ENCODE peak calls at places on chromosomes 4 and X, in seven cellular contexts. One of them, this sample, is unnamed.

GRCh38 chrX:114774691-114775090 is 190.8 kb downstream of the HTR2C start:
- DNase-seq in PC-3: peak; percentile 6
- DNase-seq in cardiac muscle cell: peak; percentile 16
- DNase-seq in IMR-90: no peak
- DNase-seq in fibroblast of lung: no peak
- DNase-seq in left ventricle myocardium inferior: no peak
- DNase-seq in prostate gland: no peak
- DNase-seq in this sample: no peak

GRCh38 chr4:140266958-140267568 is 106.4 kb upstream of the SCOC start:
- DNase-seq in PC-3: peak; percentile 91
- DNase-seq in left ventricle myocardium inferior: no peak
- DNase-seq in prostate gland: no peak
- DNase-seq in cardiac muscle cell: no peak
- DNase-seq in IMR-90: peak; percentile 92
- DNase-seq in fibroblast of lung: peak; percentile 88
- DNase-seq in this sample: no peak

GRCh38 chr4:70688795-70689231 is 481 bp downstream of the UTP3 start:
- DNase-seq in cardiac muscle cell: no peak
- DNase-seq in fibroblast of lung: no peak
- DNase-seq in left ventricle myocardium inferior: no peak
- DNase-seq in IMR-90: no peak
- DNase-seq in PC-3: no peak
- DNase-seq in prostate gland: no peak
- DNase-seq in this sample: no peak

GRCh38 chrX:110146521-110146920 is 143.6 kb downstream of the TMEM164 start:
- DNase-seq in left ventricle myocardium inferior: no peak
- DNase-seq in PC-3: peak; percentile 72
- DNase-seq in IMR-90: peak; percentile 48
- DNase-seq in prostate gland: peak; percentile 8
- DNase-seq in fibroblast of lung: peak; percentile 77
- DNase-seq in cardiac muscle cell: peak; percentile 70
- DNase-seq in this sample: no peak

GRCh38 chr4:86837651-86838050 is 11.5 kb downstream of the SLC10A6 start:
- DNase-seq in IMR-90: no peak
- DNase-seq in prostate gland: no peak
- DNase-seq in PC-3: no peak
- DNase-seq in cardiac muscle cell: no peak
- DNase-seq in left ventricle myocardium inferior: no peak
- DNase-seq in fibroblast of lung: peak; percentile 54
- DNase-seq in this sample: no peak

GRCh38 chr4:169032194-169032593 is 22.1 kb upstream of the CBR4 start:
- DNase-seq in cardiac muscle cell: no peak
- DNase-seq in prostate gland: no peak
- DNase-seq in left ventricle myocardium inferior: no peak
- DNase-seq in IMR-90: no peak
- DNase-seq in fibroblast of lung: no peak
- DNase-seq in PC-3: no peak
- DNase-seq in this sample: no peak

GRCh38 chr4:151835467-151835866 is 74.7 kb upstream of the GATB start:
- DNase-seq in prostate gland: no peak
- DNase-seq in cardiac muscle cell: no peak
- DNase-seq in fibroblast of lung: no peak
- DNase-seq in PC-3: no peak
- DNase-seq in IMR-90: no peak
- DNase-seq in left ventricle myocardium inferior: no peak
- DNase-seq in this sample: no peak

GRCh38 chr4:168070903-168071302 is 21.4 kb upstream of the ANXA10 start:
- DNase-seq in cardiac muscle cell: peak; percentile 2
- DNase-seq in fibroblast of lung: peak; percentile 12
- DNase-seq in left ventricle myocardium inferior: no peak
- DNase-seq in prostate gland: no peak
- DNase-seq in IMR-90: no peak
- DNase-seq in PC-3: no peak
- DNase-seq in this sample: no peak

GRCh38 chrX:69178592-69178991 is 13.3 kb upstream of the PJA1 start:
- DNase-seq in fibroblast of lung: no peak
- DNase-seq in left ventricle myocardium inferior: no peak
- DNase-seq in IMR-90: no peak
- DNase-seq in prostate gland: no peak
- DNase-seq in PC-3: no peak
- DNase-seq in cardiac muscle cell: no peak
- DNase-seq in this sample: no peak

GRCh38 chrX:2572740-2573139 is 72.0 kb upstream of the DHRSX start:
- DNase-seq in fibroblast of lung: no peak
- DNase-seq in cardiac muscle cell: no peak
- DNase-seq in left ventricle myocardium inferior: no peak
- DNase-seq in IMR-90: no peak
- DNase-seq in PC-3: peak; percentile 44
- DNase-seq in prostate gland: no peak
- DNase-seq in this sample: no peak

GRCh38 chr4:1895971-1896657 is 24.9 kb downstream of the NSD2 start:
- DNase-seq in left ventricle myocardium inferior: no peak
- DNase-seq in prostate gland: no peak
- DNase-seq in fibroblast of lung: no peak
- DNase-seq in PC-3: no peak
- DNase-seq in IMR-90: no peak
- DNase-seq in cardiac muscle cell: no peak
- DNase-seq in this sample: no peak

GRCh38 chr4:19857405-19857804 is 394.3 kb upstream of the SLIT2 start:
- DNase-seq in prostate gland: no peak
- DNase-seq in left ventricle myocardium inferior: no peak
- DNase-seq in PC-3: no peak
- DNase-seq in cardiac muscle cell: peak; percentile 64
- DNase-seq in fibroblast of lung: peak; percentile 32
- DNase-seq in IMR-90: peak; percentile 58
- DNase-seq in this sample: no peak

GRCh38 chrX:153343674-153344073 is 9.7 kb downstream of the ZNF275 start:
- DNase-seq in left ventricle myocardium inferior: no peak
- DNase-seq in cardiac muscle cell: no peak
- DNase-seq in PC-3: no peak
- DNase-seq in prostate gland: no peak
- DNase-seq in IMR-90: no peak
- DNase-seq in fibroblast of lung: no peak
- DNase-seq in this sample: no peak

GRCh38 chr4:101037249-101037648 is 310.1 kb downstream of the PPP3CA start:
- DNase-seq in PC-3: no peak
- DNase-seq in fibroblast of lung: no peak
- DNase-seq in cardiac muscle cell: no peak
- DNase-seq in IMR-90: no peak
- DNase-seq in prostate gland: no peak
- DNase-seq in left ventricle myocardium inferior: no peak
- DNase-seq in this sample: no peak

DNA sequence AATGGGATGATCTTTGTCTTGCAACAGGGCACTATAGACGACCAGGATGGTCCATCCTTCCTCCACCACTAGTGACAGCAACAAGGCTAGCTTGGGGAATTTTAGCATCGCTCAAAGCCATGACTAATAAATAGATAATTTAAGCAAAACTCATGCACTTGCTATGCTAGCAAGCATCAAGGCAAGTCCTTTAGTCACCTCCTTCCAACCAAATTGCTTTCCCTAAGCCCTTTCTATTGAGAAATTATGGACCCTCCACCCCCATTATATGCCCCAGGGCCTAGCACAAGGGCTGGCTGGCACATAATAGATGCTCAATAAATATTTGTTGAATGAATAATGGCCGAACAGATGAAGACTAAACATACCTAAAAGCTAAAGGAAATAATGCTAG is 28.6 kb downstream of the SLC16A2 start:
- DNase-seq in IMR-90: peak; percentile 68
- DNase-seq in left ventricle myocardium inferior: no peak
- DNase-seq in cardiac muscle cell: peak; percentile 10
- DNase-seq in prostate gland: no peak
- DNase-seq in PC-3: peak; percentile 87
- DNase-seq in fibroblast of lung: no peak
- DNase-seq in this sample: no peak
- H3K27ac ChIP-seq in IMR-90: no peak overlapping the region
- H3K27ac ChIP-seq in left ventricle myocardium inferior: no peak overlapping the region
- H3K27ac ChIP-seq in cardiac muscle cell: no peak overlapping the region
- H3K27ac ChIP-seq in prostate gland: no peak overlapping the region
- H3K27ac ChIP-seq in PC-3: peak overlapping the region; percentile 97
- H3K27ac ChIP-seq in fibroblast of lung: peak overlapping the region; percentile 38
- H3K27ac ChIP-seq in this sample: no peak overlapping the region

GRCh38 chr4:123599920-123600394 is 203.4 kb downstream of the SPRY1 start:
- DNase-seq in fibroblast of lung: peak; percentile 17
- DNase-seq in PC-3: no peak
- DNase-seq in IMR-90: peak; percentile 5
- DNase-seq in cardiac muscle cell: peak; percentile 81
- DNase-seq in prostate gland: peak; percentile 19
- DNase-seq in left ventricle myocardium inferior: peak; percentile 73
- DNase-seq in this sample: peak; percentile 75

GRCh38 chr4:123597586-123597985 is 201.0 kb downstream of the SPRY1 start:
- DNase-seq in IMR-90: peak; percentile 60
- DNase-seq in cardiac muscle cell: peak; percentile 84
- DNase-seq in fibroblast of lung: peak; percentile 17
- DNase-seq in PC-3: peak; percentile 24
- DNase-seq in left ventricle myocardium inferior: no peak
- DNase-seq in prostate gland: no peak
- DNase-seq in this sample: no peak

GRCh38 chr4:123600921-123601904 is 204.6 kb downstream of the SPRY1 start:
- DNase-seq in IMR-90: no peak
- DNase-seq in prostate gland: no peak
- DNase-seq in left ventricle myocardium inferior: no peak
- DNase-seq in PC-3: no peak
- DNase-seq in fibroblast of lung: no peak
- DNase-seq in cardiac muscle cell: no peak
- DNase-seq in this sample: no peak

GRCh38 chr4:123600426-123600825 is 203.8 kb downstream of the SPRY1 start:
- DNase-seq in fibroblast of lung: no peak
- DNase-seq in left ventricle myocardium inferior: no peak
- DNase-seq in PC-3: no peak
- DNase-seq in prostate gland: no peak
- DNase-seq in IMR-90: no peak
- DNase-seq in cardiac muscle cell: peak; percentile 20
- DNase-seq in this sample: no peak

DNA sequence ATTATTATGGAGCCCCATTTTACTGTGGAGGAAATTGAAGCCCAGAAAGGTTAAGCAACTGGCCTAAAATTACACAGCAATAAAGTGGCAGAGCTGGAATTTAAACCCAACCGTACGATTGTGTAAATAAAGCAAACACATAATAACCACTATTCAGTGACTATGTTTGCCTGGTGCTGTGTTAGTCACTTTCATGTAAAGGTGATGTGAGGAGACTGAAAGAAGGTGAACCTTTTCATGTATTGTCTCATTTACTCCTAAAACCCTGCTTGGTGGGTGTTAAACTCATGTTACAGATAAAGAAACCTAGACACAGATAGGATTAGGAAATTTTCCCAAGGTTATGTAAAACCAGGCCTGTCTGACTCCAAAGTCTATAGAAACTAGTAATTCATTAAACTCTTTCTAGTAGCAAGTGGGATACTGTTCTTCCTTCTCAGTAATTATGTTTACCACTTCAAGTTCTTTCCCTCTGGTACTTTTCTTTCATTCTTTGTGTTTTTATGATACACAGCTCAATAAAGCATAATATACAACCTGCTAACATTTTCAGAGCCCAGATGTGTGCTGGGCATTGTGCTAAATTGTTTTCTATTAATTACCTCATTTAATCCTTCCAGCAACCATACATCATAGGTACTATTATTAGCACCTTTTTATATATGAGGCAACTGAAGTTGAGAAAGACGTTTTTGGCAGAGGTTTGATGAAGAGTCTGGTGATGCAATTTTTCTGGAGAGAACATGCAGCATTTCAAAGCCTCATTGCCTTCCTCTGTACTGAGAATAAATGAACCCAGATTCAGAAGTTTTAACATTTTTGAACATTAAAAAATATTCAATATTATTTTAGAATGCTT is 202.7 kb downstream of the SPRY1 start:
- DNase-seq in PC-3: peak; percentile 18
- DNase-seq in IMR-90: peak; percentile 53
- DNase-seq in cardiac muscle cell: peak; percentile 91
- DNase-seq in fibroblast of lung: peak; percentile 81
- DNase-seq in left ventricle myocardium inferior: no peak
- DNase-seq in prostate gland: no peak
- DNase-seq in this sample: no peak
- H3K27ac ChIP-seq in PC-3: no peak overlapping the region
- H3K27ac ChIP-seq in IMR-90: no peak overlapping the region
- H3K27ac ChIP-seq in cardiac muscle cell: no peak overlapping the region
- H3K27ac ChIP-seq in fibroblast of lung: no peak overlapping the region
- H3K27ac ChIP-seq in left ventricle myocardium inferior: peak overlapping the region; percentile 78
- H3K27ac ChIP-seq in prostate gland: no peak overlapping the region
- H3K27ac ChIP-seq in this sample: peak overlapping the region; percentile 60

GRCh38 chr4:155954939-155955338 is 1.3 kb upstream of the CTSO start:
- DNase-seq in fibroblast of lung: peak; percentile 18
- DNase-seq in cardiac muscle cell: no peak
- DNase-seq in prostate gland: no peak
- DNase-seq in IMR-90: peak; percentile 45
- DNase-seq in left ventricle myocardium inferior: no peak
- DNase-seq in PC-3: no peak
- DNase-seq in this sample: no peak
- H3K27ac ChIP-seq in fibroblast of lung: no peak overlapping the region
- H3K27ac ChIP-seq in cardiac muscle cell: no peak overlapping the region
- H3K27ac ChIP-seq in prostate gland: no peak overlapping the region
- H3K27ac ChIP-seq in IMR-90: no peak overlapping the region
- H3K27ac ChIP-seq in left ventricle myocardium inferior: no peak overlapping the region
- H3K27ac ChIP-seq in PC-3: no peak overlapping the region
- H3K27ac ChIP-seq in this sample: peak overlapping the region; percentile 100

GRCh38 chrX:154381271-154381670 is 2.2 kb downstream of the EMD start:
- DNase-seq in left ventricle myocardium inferior: no peak
- DNase-seq in prostate gland: no peak
- DNase-seq in IMR-90: no peak
- DNase-seq in cardiac muscle cell: no peak
- DNase-seq in PC-3: no peak
- DNase-seq in fibroblast of lung: no peak
- DNase-seq in this sample: no peak

GRCh38 chrX:154384284-154384892 is 5.3 kb downstream of the EMD start:
- DNase-seq in left ventricle myocardium inferior: no peak
- DNase-seq in cardiac muscle cell: no peak
- DNase-seq in prostate gland: no peak
- DNase-seq in PC-3: no peak
- DNase-seq in IMR-90: no peak
- DNase-seq in fibroblast of lung: no peak
- DNase-seq in this sample: peak; percentile 33

GRCh38 chrX:154380787-154381186 is 1.7 kb downstream of the EMD start:
- DNase-seq in cardiac muscle cell: no peak
- DNase-seq in PC-3: no peak
- DNase-seq in fibroblast of lung: no peak
- DNase-seq in IMR-90: no peak
- DNase-seq in left ventricle myocardium inferior: no peak
- DNase-seq in prostate gland: no peak
- DNase-seq in this sample: no peak

GRCh38 chrX:154382483-154383069 is 3.5 kb downstream of the EMD start:
- DNase-seq in cardiac muscle cell: no peak
- DNase-seq in prostate gland: no peak
- DNase-seq in PC-3: peak; percentile 39
- DNase-seq in fibroblast of lung: no peak
- DNase-seq in left ventricle myocardium inferior: no peak
- DNase-seq in IMR-90: no peak
- DNase-seq in this sample: no peak

GRCh38 chrX:154383359-154384283 is 4.5 kb downstream of the EMD start:
- DNase-seq in fibroblast of lung: no peak
- DNase-seq in cardiac muscle cell: no peak
- DNase-seq in IMR-90: no peak
- DNase-seq in prostate gland: no peak
- DNase-seq in PC-3: no peak
- DNase-seq in left ventricle myocardium inferior: no peak
- DNase-seq in this sample: no peak
- H3K27ac ChIP-seq in fibroblast of lung: no peak overlapping the region
- H3K27ac ChIP-seq in cardiac muscle cell: no peak overlapping the region
- H3K27ac ChIP-seq in IMR-90: no peak overlapping the region
- H3K27ac ChIP-seq in prostate gland: no peak overlapping the region
- H3K27ac ChIP-seq in PC-3: no peak overlapping the region
- H3K27ac ChIP-seq in left ventricle myocardium inferior: no peak overlapping the region
- H3K27ac ChIP-seq in this sample: no peak overlapping the region

This sample was measured in right lobe of liver.